ENCODE peak calls at places on chromosomes 7 and 10, in five cellular contexts. D is gastrocnemius medialis, V is H1, F is testis, Y is heart left ventricle. G is an unnamed sample. For H3K4me1, the result is how much of the 10 kb centered on the place peaks cover.

GRCh38 chr10:73717564-73717963 is 19.7 kb upstream of the AGAP5 start:
- DNase-seq in D (no peak), V (no peak), F (no peak), Y (no peak), G (no peak)

GRCh38 chr7:110375068-110375467 is 715.9 kb upstream of the LRRN3 start:
- DNase-seq in D (no peak), V (no peak), F (no peak), Y (no peak), G (no peak)

GRCh38 chr7:5692112-5692844 is 89.2 kb downstream of the RNF216 start:
- DNase-seq in D (peak), V (no peak), F (peak), Y (peak), G (peak)

GRCh38 chr10:76649271-76649670 is 988.3 kb downstream of the KCNMA1 start:
- DNase-seq in D (no peak), V (no peak), F (no peak), Y (no peak), G (no peak)

GRCh38 chr7:40405991-40406390 is 271.2 kb downstream of the SUGCT start:
- DNase-seq in D (no peak), V (no peak), F (no peak), Y (no peak), G (no peak)

GRCh38 chr10:49189422-49189821 is 1.2 kb upstream of the TMEM273 start:
- DNase-seq in D (no peak), V (no peak), F (no peak), Y (no peak), G (no peak)

GRCh38 chr7:152568972-152569371 is 107.0 kb downstream of the XRCC2 start:
- DNase-seq in D (no peak), V (no peak), F (no peak), Y (no peak), G (no peak)

GRCh38 chr10:104614245-104614831 is 26.8 kb upstream of the SORCS3 start:
- DNase-seq in D (no peak), V (peak), F (peak), Y (no peak), G (peak)

GRCh38 chr7:30717181-30717580 is 34.8 kb upstream of the INMT start:
- DNase-seq in D (no peak), V (no peak), F (no peak), Y (no peak), G (no peak)

GRCh38 chr10:5575482-5576153 is 50.9 kb downstream of the CALML3 start:
- DNase-seq in D (no peak), V (no peak), F (no peak), Y (no peak), G (no peak)

GRCh38 chr10:48384699-48384982 is 78.2 kb downstream of the MAPK8 start:
- DNase-seq in D (no peak), V (no peak), F (no peak), Y (no peak), G (no peak)

GRCh38 chr10:92697663-92698511 is 8.1 kb downstream of the HHEX start:
- DNase-seq in D (no peak), V (no peak), F (no peak), Y (no peak), G (peak)

GRCh38 chr7:79290398-79290797 is 163.1 kb downstream of the MAGI2 start:
- DNase-seq in D (no peak), V (no peak), F (no peak), Y (no peak), G (no peak)

GRCh38 chr7:79291498-79291865 is 162.0 kb downstream of the MAGI2 start:
- DNase-seq in D (no peak), V (no peak), F (no peak), Y (no peak), G (no peak)

GRCh38 chr7:79290841-79291497 is 162.5 kb downstream of the MAGI2 start:
- DNase-seq in D (no peak), V (no peak), F (no peak), Y (no peak), G (no peak)

GRCh38 chr7:79293655-79294142 is 159.8 kb downstream of the MAGI2 start:
- DNase-seq in D (no peak), V (no peak), F (no peak), Y (no peak), G (no peak)

GRCh38 chr7:79292834-79293233 is 160.6 kb downstream of the MAGI2 start:
- DNase-seq in D (no peak), V (no peak), F (no peak), Y (no peak), G (no peak)
- H3K27ac ChIP-seq in D (no peak), V (no peak), F (no peak), Y (no peak), G (no peak)

DNA sequence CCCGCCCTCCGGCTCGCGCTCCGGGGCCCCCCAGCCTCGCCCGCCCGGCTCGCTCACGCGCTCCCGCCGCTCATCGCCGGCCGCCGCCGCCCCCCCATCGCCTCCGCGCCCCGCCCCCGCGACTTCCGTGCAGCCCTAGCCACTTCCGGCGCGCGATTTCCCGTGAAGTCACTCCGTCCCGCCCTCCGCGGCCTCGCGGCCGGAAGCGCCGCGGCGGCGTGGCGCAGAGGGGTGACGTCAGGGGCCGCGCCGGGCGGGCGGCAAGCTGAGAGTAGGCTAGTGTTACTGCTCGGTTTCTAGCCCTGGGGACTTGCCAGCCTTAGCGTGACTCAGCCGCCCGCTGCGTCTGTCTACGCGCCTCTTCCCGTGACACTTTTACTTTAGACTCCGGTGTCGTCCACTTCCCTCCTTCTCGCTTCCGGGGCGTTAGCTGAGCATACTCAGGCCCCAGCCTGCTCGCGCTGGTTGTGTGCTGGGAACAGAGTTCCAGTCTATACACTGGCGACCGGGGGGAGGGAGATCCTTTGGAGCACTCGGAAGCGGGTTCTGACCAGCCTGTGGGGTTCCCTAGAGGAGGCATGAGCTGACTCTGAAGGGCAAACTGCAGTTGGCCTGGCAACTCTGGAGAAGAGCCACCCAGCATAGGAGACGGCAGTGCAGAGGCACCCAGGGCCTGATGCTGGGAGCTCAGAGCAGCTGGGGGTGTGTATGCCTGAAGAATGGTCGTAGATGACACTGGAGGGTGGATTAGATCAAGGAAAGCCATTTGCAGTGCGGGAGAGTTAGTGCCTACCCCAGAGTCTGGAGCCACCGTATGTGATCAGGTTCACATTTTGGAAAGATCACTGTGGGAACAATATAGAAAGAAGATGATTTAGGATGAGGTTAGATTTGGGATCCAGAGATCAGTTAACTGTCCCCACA is at the start of gene PURB:
- DNase-seq in D (peak), V (peak), F (peak), Y (peak), G (peak)
- TF ChIP-seq POLR2A in D (peak), V (peak), F (peak), Y (peak), G (peak)

GRCh38 chr10:102148275-102148674 is 3.9 kb upstream of the NOLC1 start:
- DNase-seq in D (no peak), V (no peak), F (no peak), Y (no peak), G (no peak)

GRCh38 chr10:102151774-102152544 is at the start of gene NOLC1:
- DNase-seq in D (peak), V (peak), F (peak), Y (peak), G (peak)

GRCh38 chr10:102152545-102152890 is 329 bp downstream of the NOLC1 start:
- DNase-seq in D (peak), V (no peak), F (no peak), Y (no peak), G (no peak)

GRCh38 chr10:102153093-102153620 is 968 bp downstream of the NOLC1 start:
- DNase-seq in D (no peak), V (no peak), F (no peak), Y (no peak), G (no peak)

DNA sequence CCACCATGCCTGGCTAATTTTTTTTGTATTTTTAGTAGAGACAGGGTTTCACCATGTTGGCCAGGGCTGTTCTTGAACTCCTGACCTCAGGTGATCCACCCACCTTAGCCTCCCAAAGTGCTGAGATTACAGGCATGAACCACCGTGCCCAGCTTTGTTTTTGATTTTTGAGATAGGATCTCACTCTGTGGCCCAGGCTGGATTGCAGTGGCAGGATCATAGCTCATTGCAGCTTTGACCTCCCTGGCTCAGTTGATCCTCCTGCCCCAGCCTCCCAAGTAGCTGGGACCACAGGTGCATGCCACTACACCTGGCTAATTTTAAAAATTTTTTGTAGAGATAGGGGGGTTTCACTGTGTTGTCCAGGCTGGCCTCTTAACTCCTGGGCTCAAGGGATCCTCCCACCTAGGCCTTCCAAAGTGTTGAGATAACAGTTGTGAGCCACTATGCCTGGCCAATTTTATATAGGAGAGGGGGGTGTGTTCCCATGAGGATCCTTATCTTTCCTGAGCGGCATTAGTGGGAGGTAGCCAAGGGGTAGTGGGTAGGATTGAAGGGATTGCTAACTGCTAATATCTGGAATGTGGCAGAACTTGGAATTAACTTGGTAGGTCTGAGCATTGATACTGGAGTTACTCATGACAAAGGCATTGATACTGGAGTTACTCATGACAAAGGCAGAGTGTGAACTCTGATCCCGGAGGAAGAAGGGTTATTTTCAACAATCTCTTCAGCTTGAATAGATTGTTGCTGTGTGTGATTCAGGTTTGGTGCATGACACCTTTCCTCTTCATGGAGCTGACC is 1.0 kb upstream of the NOLC1 start:
- DNase-seq in D (no peak), V (no peak), F (no peak), Y (no peak), G (no peak)
- H3K4me1 ChIP-seq in D (under half), V (under half), F (under half), Y (under half), G (under half)

GRCh38 chr10:94366382-94366781 is 3.6 kb upstream of the NOC3L start:
- DNase-seq in D (no peak), V (no peak), F (no peak), Y (no peak), G (no peak)

GRCh38 chr10:94363251-94363565 is 469 bp upstream of the NOC3L start:
- DNase-seq in D (no peak), V (no peak), F (no peak), Y (no peak), G (no peak)

GRCh38 chr10:94361161-94361794 is 1.5 kb downstream of the NOC3L start:
- DNase-seq in D (peak), V (no peak), F (peak), Y (no peak), G (no peak)

GRCh38 chr10:94364480-94364879 is 1.7 kb upstream of the NOC3L start:
- DNase-seq in D (no peak), V (no peak), F (no peak), Y (no peak), G (no peak)

GRCh38 chr10:94362360-94363250 is at the start of gene NOC3L:
- DNase-seq in D (peak), V (peak), F (peak), Y (peak), G (peak)
- H3K27ac ChIP-seq in D (peak), V (peak), F (peak), Y (peak), G (peak)

GRCh38 chr7:727806-728460 is 852 bp upstream of the PRKAR1B start:
- DNase-seq in D (no peak), V (no peak), F (no peak), Y (no peak), G (no peak)

GRCh38 chr7:726854-727103 is 280 bp downstream of the DNAAF5 start:
- DNase-seq in D (no peak), V (no peak), F (peak), Y (no peak), G (no peak)

GRCh38 chr7:728602-729001 is 1.5 kb upstream of the PRKAR1B start:
- DNase-seq in D (no peak), V (no peak), F (no peak), Y (no peak), G (no peak)

GRCh38 chr7:726084-726853 is at the start of gene DNAAF5:
- DNase-seq in D (peak), V (peak), F (peak), Y (peak), G (peak)

GRCh38 chr7:727104-727805 is at the start of gene PRKAR1B:
- DNase-seq in D (no peak), V (peak), F (peak), Y (no peak), G (no peak)
- TF ChIP-seq POLR2A in D (no peak), V (no peak), F (no peak), Y (no peak), G (no peak)

DNA sequence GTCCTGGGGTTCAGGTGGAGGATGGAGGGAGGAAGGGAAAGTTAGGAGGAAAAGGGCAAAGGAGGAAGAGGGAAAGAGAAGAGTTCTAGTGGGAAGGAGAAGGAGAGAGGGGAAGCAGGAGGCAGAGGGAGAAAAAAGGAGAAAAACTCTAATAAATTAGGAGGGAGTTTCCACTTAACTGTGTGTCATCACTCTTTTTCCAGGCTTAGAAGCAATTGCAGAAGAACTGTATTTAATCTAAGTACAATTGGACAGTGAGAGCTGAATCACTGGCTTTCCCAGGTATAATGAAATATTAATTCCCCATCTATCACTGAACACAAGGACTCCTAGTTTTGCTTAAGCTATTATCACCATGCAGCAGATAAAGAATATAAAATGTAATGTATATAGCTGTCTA is 76.8 kb downstream of the CREB3L2 start:
- DNase-seq in D (no peak), V (no peak), F (no peak), Y (no peak), G (no peak)
- H3K4me1 ChIP-seq in D (under half), V (under half), F (under half), Y (under half), G (under half)

GRCh38 chr10:97522071-97522470 is 23.3 kb downstream of the UBTD1 start:
- DNase-seq in D (no peak), V (no peak), F (no peak), Y (peak), G (no peak)

GRCh38 chr10:97520978-97521761 is 22.4 kb downstream of the UBTD1 start:
- DNase-seq in D (no peak), V (no peak), F (no peak), Y (no peak), G (no peak)

GRCh38 chr10:97522937-97523336 is 24.2 kb downstream of the UBTD1 start:
- DNase-seq in D (no peak), V (no peak), F (no peak), Y (no peak), G (no peak)

GRCh38 chr10:97525683-97526110 is 27.0 kb downstream of the UBTD1 start:
- DNase-seq in D (no peak), V (no peak), F (no peak), Y (no peak), G (no peak)

GRCh38 chr10:97525086-97525485 is 26.4 kb downstream of the UBTD1 start:
- DNase-seq in D (no peak), V (no peak), F (no peak), Y (no peak), G (no peak)
- H3K27ac ChIP-seq in D (no peak), V (no peak), F (no peak), Y (no peak), G (no peak)

GRCh38 chr10:15860692-15861201 is 440 bp upstream of the MINDY3 start:
- DNase-seq in D (no peak), V (no peak), F (no peak), Y (no peak), G (no peak)

GRCh38 chr10:15859531-15859864 is 809 bp downstream of the MINDY3 start:
- DNase-seq in D (no peak), V (no peak), F (no peak), Y (no peak), G (no peak)

GRCh38 chr10:15858895-15859294 is 1.4 kb downstream of the MINDY3 start:
- DNase-seq in D (no peak), V (no peak), F (no peak), Y (no peak), G (no peak)

GRCh38 chr10:15857001-15857608 is 3.2 kb downstream of the MINDY3 start:
- DNase-seq in D (no peak), V (no peak), F (no peak), Y (no peak), G (no peak)

GRCh38 chr10:15859865-15860691 is at the start of gene MINDY3:
- DNase-seq in D (peak), V (peak), F (peak), Y (peak), G (peak)
- TF ChIP-seq POLR2A in D (peak), V (no peak), F (no peak), Y (peak), G (no peak)

GRCh38 chr10:103544657-103545310 is 51.3 kb downstream of the NEURL1 start:
- DNase-seq in D (no peak), V (no peak), F (no peak), Y (no peak), G (no peak)
- H3K4me1 ChIP-seq in D (half or more), V (under half), F (under half), Y (under half), G (under half)

G was measured in esophagus muscularis mucosa.